ENCODE peak calls at places on chromosomes 6 and 20, in ten cellular contexts. Y is ovary, D is uterus, P is gastrocnemius medialis, M is AG04450, W is epithelial cell of proximal tubule, I is WTC11, T is nephron progenitor cell, A is H1, S is RWPE1. B is an unnamed sample.

GRCh38 chr20:35953411-35954199 is 697 bp downstream of the SCAND1 start:
- DNase-seq in T (peak), W (no peak), Y (no peak), A (no peak), M (no peak), S (peak), P (peak), D (no peak), I (peak), B (peak)

GRCh38 chr6:42321976-42322375 is 104.3 kb upstream of the MRPS10 start:
- DNase-seq in D (no peak), Y (no peak), P (no peak), I (no peak), W (no peak), T (no peak), A (no peak), S (no peak), M (no peak), B (no peak)

GRCh38 chr6:14622135-14622534 is 504.6 kb downstream of the CD83 start:
- DNase-seq in A (no peak), M (no peak), Y (no peak), T (no peak), I (no peak), D (no peak), P (no peak), S (no peak), W (no peak), B (no peak)

GRCh38 chr6:148406579-148407371 is 64.1 kb downstream of the SASH1 start:
- DNase-seq in I (no peak), D (no peak), T (no peak), M (no peak), A (no peak), Y (no peak), S (no peak), W (no peak), P (no peak), B (no peak)

GRCh38 chr20:2326046-2326445 is 30.2 kb downstream of the TGM3 start:
- DNase-seq in Y (no peak), A (no peak), W (no peak), M (no peak), T (no peak), I (no peak), D (no peak), P (no peak), S (no peak), B (no peak)

GRCh38 chr6:36933102-36933501 is 21.4 kb upstream of the PI16 start:
- DNase-seq in W (no peak), A (no peak), I (no peak), Y (no peak), S (peak), M (no peak), D (no peak), P (no peak), T (no peak), B (no peak)

GRCh38 chr6:127162808-127163207 is 44.3 kb downstream of the RSPO3 start:
- DNase-seq in S (no peak), W (no peak), M (no peak), I (no peak), T (no peak), P (no peak), Y (no peak), D (no peak), A (no peak), B (no peak)

GRCh38 chr6:30862156-30862875 is 22.0 kb upstream of the DDR1 start:
- DNase-seq in A (no peak), S (no peak), D (no peak), P (no peak), I (no peak), Y (no peak), M (no peak), T (no peak), W (no peak), B (no peak)

GRCh38 chr6:56437171-56437900 is 190.0 kb upstream of the COL21A1 start:
- DNase-seq in A (no peak), Y (no peak), W (peak), D (no peak), P (no peak), M (no peak), S (peak), I (no peak), T (no peak), B (no peak)

GRCh38 chr6:75608304-75608703 is 6.6 kb downstream of the SENP6 start:
- DNase-seq in M (no peak), D (no peak), A (no peak), S (no peak), Y (no peak), W (no peak), I (no peak), P (no peak), T (no peak), B (no peak)

GRCh38 chr6:109671721-109672120 is 19.3 kb downstream of the AK9 start:
- DNase-seq in D (no peak), S (no peak), P (no peak), W (no peak), T (no peak), A (no peak), Y (no peak), I (no peak), M (no peak), B (no peak)

GRCh38 chr6:130742282-130742681 is 84.9 kb upstream of the SMLR1 start:
- DNase-seq in S (no peak), I (no peak), P (no peak), T (no peak), Y (no peak), W (no peak), A (no peak), M (no peak), D (no peak), B (no peak)

GRCh38 chr20:53949319-53949839 is 121.0 kb downstream of the BCAS1 start:
- DNase-seq in M (no peak), A (no peak), P (no peak), T (no peak), I (no peak), S (peak), Y (no peak), D (no peak), W (no peak), B (peak)

GRCh38 chr6:158653577-158654354 is 3.9 kb downstream of the SYTL3 start:
- DNase-seq in P (no peak), I (no peak), A (no peak), Y (no peak), D (no peak), T (no peak), S (no peak), M (no peak), W (no peak), B (peak)

GRCh38 chr6:136225496-136225895 is 24.6 kb downstream of the MTFR2 start:
- DNase-seq in M (no peak), S (no peak), I (no peak), D (peak), Y (peak), T (no peak), W (peak), P (no peak), A (no peak), B (no peak)

GRCh38 chr20:6157345-6157744 is 34.5 kb upstream of the FERMT1 start:
- DNase-seq in Y (no peak), W (no peak), I (no peak), S (no peak), T (no peak), P (no peak), A (no peak), D (no peak), M (no peak), B (no peak)

GRCh38 chr20:9329356-9330092 is 184.9 kb upstream of the LAMP5 start:
- DNase-seq in I (no peak), P (no peak), W (no peak), A (no peak), D (no peak), S (no peak), T (no peak), M (no peak), Y (no peak), B (no peak)

GRCh38 chr20:50286609-50287008 is 96.0 kb downstream of the CEBPB start:
- DNase-seq in D (peak), M (no peak), S (peak), Y (peak), W (no peak), P (no peak), T (peak), A (no peak), I (no peak), B (peak)

GRCh38 chr6:113860165-113860955 is 3.2 kb downstream of the MARCKS start:
- DNase-seq in Y (peak), W (no peak), A (no peak), T (peak), M (no peak), P (no peak), D (peak), S (peak), I (peak), B (no peak)

GRCh38 chr20:57695012-57695411 is 14.8 kb downstream of the PMEPA1 start:
- DNase-seq in M (no peak), A (no peak), T (no peak), S (peak), D (no peak), I (no peak), W (no peak), P (no peak), Y (no peak), B (peak)

GRCh38 chr20:1364106-1364505 is 28.7 kb downstream of the FKBP1A start:
- DNase-seq in W (no peak), A (no peak), I (no peak), S (no peak), P (no peak), Y (no peak), D (no peak), T (no peak), M (no peak), B (no peak)

GRCh38 chr20:61643631-61644386 is 391.7 kb downstream of the CDH4 start:
- DNase-seq in S (no peak), T (no peak), Y (peak), I (no peak), W (no peak), M (no peak), P (no peak), A (no peak), D (no peak), B (no peak)

GRCh38 chr6:168021581-168021980 is 24.1 kb downstream of the KIF25 start:
- DNase-seq in A (no peak), S (no peak), I (no peak), P (no peak), W (no peak), Y (no peak), D (no peak), M (no peak), T (no peak), B (no peak)

GRCh38 chr20:25233016-25233772 is 14.7 kb upstream of the PYGB start:
- DNase-seq in T (no peak), P (no peak), A (no peak), D (no peak), I (no peak), W (no peak), S (peak), M (no peak), Y (no peak), B (peak)

GRCh38 chr6:25138697-25139051 is 140.5 kb upstream of the CARMIL1 start:
- DNase-seq in P (no peak), M (no peak), Y (no peak), A (no peak), S (no peak), D (no peak), I (no peak), W (no peak), T (no peak), B (no peak)

GRCh38 chr6:42338573-42339218 is 113.0 kb downstream of the TRERF1 start:
- DNase-seq in T (no peak), P (no peak), Y (no peak), W (no peak), S (peak), A (no peak), D (no peak), I (no peak), M (peak), B (no peak)

GRCh38 chr20:9838378-9839295 is at the start of gene PAK5:
- DNase-seq in T (peak), P (no peak), W (no peak), A (peak), D (no peak), I (peak), Y (no peak), M (no peak), S (no peak), B (peak)

GRCh38 chr6:16244869-16245451 is 6.6 kb downstream of the GMPR start:
- DNase-seq in W (no peak), S (peak), M (no peak), Y (no peak), D (no peak), I (no peak), A (no peak), T (no peak), P (no peak), B (no peak)

DNA sequence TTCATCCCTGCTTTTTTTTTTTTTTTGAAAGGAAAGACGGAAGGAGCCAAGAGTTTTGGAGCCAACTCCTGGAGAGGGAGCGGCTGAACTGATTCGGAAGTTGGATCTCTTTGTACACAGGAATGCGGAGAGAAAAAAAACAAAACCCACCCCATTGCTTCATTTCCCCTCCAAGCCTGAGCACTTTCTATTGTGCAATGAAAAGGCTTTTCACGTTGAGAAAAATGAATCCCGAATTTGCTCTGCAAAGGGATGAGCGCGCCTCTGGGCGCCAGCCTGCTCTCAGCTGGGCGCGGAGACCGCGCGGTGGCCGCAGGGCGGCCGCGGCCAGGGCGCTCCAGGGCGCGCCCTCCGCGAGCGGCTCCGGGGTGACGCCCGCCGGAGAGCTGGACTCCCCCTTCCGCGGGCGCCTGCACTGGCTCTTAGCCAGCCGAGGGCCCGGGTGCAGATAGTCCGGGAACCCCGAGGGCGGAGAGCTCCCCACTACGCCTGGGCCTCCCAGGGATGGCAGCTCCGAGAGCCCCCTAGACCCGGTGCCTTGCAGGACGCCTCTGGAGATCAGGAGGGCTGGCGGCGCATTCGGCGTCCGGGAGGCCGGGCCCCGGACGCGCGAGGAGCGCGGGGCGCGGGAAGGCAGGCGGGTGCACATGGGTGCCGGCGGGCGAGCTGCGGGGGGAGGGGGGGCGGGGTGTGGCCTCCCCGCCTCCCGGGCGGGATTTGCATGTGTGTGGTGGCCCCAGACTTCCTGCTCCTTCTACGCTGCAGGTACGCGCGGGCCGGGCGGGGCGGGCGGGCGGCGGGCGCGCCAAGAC is at the start of gene ITPR3:
- DNase-seq in S (peak), Y (peak), M (no peak), D (peak), P (no peak), A (no peak), I (no peak), T (peak), W (no peak), B (peak)
- TF ChIP-seq CTCF in S (no peak), Y (no peak), M (no peak), D (no peak), P (no peak), A (no peak), I (no peak), T (no peak), W (no peak), B (no peak)

GRCh38 chr6:33786736-33787135 is 2.2 kb downstream of the LEMD2 start:
- DNase-seq in T (no peak), I (no peak), S (no peak), D (no peak), M (no peak), W (no peak), A (no peak), Y (no peak), P (no peak), B (no peak)

GRCh38 chr6:33788694-33789549 is at the start of gene LEMD2:
- DNase-seq in I (peak), W (peak), P (peak), S (peak), A (peak), Y (peak), T (peak), M (peak), D (peak), B (peak)

GRCh38 chr6:33787954-33788693 is 806 bp downstream of the LEMD2 start:
- DNase-seq in P (peak), S (peak), M (peak), Y (peak), A (no peak), T (peak), W (no peak), I (no peak), D (peak), B (peak)

GRCh38 chr6:33785766-33786165 is 3.2 kb downstream of the LEMD2 start:
- DNase-seq in Y (no peak), P (no peak), S (no peak), A (no peak), D (no peak), T (no peak), I (no peak), M (no peak), W (no peak), B (no peak)

GRCh38 chr6:33787336-33787953 is 1.5 kb downstream of the LEMD2 start:
- DNase-seq in M (no peak), W (no peak), I (no peak), D (no peak), S (no peak), T (no peak), A (no peak), Y (no peak), P (no peak), B (no peak)
- TF ChIP-seq CTCF in M (no peak), W (no peak), I (no peak), D (no peak), S (no peak), T (no peak), A (no peak), Y (no peak), P (no peak), B (no peak)

GRCh38 chr20:33791959-33792597 is 19.1 kb upstream of the CHMP4B start:
- DNase-seq in D (peak), P (no peak), M (no peak), W (no peak), S (peak), Y (no peak), A (peak), T (peak), I (peak), B (peak)
- TF ChIP-seq CTCF in D (peak), P (peak), M (peak), W (peak), S (peak), Y (peak), A (peak), T (peak), I (peak), B (peak)

DNA sequence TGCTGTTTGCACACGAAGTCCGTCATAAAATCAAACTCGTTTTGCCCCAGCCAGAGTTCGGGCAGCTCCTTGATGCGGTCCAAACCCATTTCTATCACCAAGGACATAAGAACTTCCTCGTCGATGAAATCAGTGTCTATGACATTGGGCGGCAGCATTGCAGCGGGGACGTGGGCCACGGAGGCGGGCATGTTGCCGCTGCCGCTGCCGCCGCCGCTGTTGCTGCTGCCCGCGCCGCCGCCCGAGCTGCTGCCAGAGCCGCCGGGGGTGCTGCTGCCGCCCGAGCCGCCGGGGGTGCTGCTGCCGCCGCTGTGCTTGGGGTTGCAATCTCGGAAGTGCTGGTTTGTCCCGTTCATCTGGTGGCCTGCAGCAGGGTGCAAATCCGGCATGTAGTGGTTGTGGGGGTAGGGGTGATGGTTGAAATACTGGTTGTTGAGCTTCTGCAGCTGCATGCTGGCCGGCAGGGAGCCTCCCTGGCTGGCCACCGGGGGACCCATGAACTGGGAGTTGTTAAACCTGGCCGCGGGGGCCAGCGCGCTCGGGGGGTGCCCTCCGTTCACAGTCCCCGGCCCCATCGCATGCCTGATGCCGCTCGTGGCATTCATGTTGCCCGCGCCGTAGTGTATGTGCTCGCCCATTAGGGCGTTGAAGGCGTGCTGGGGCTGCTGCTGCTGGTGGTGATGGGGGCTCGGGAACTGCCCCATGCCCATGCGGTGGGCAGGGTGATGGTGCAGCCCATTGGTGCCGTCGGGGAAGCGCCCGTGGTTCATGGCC is 1.1 kb downstream of the CITED2 start:
- DNase-seq in T (peak), M (no peak), P (peak), I (peak), S (peak), A (no peak), D (peak), Y (peak), W (no peak), B (peak)
- TF ChIP-seq CTCF in T (no peak), M (peak), P (peak), I (peak), S (peak), A (peak), D (no peak), Y (peak), W (no peak), B (no peak)

GRCh38 chr6:121354764-121355163 is 20.5 kb upstream of the TBC1D32 start:
- DNase-seq in T (no peak), S (no peak), A (no peak), I (peak), D (no peak), P (no peak), W (no peak), Y (no peak), M (no peak), B (no peak)
- TF ChIP-seq CTCF in T (peak), S (peak), A (peak), I (no peak), D (no peak), P (no peak), W (peak), Y (no peak), M (peak), B (no peak)

DNA sequence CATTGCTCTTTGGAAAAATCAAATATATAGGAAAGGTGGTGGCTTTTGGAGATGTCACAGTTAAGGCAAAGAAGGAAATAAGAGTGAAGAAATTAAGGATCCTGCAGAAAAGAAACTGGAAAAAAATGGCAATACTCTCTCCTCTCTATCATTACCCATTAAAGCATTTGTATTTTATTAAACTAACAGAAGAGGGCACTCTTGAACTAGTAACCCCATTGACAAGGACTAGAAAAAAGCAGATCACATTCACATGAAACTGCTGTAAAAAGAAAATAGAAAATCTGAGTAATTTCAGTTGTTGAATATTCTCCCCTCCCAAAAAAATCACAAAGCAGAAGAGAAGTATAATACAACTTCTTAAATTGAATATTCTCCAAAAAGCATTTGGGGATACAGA is 104.1 kb upstream of the SLC35B3 start:
- DNase-seq in S (peak), T (no peak), W (peak), D (no peak), M (no peak), I (no peak), A (no peak), P (no peak), Y (no peak), B (no peak)
- TF ChIP-seq CTCF in S (peak), T (peak), W (peak), D (no peak), M (no peak), I (no peak), A (peak), P (no peak), Y (no peak), B (no peak)

GRCh38 chr6:107179004-107179403 is 63.7 kb upstream of the BEND3 start:
- DNase-seq in T (no peak), P (no peak), Y (no peak), A (no peak), W (no peak), S (no peak), M (no peak), I (peak), D (no peak), B (no peak)
- TF ChIP-seq CTCF in T (no peak), P (peak), Y (no peak), A (peak), W (peak), S (peak), M (peak), I (no peak), D (no peak), B (no peak)